ENCODE peak calls at places on chromosomes 16 and 17, in eight cellular contexts. J, W, F, O, C, P, H and Y are unnamed samples.

GRCh38 chr16:81807767-81808166 is 28.7 kb downstream of the PLCG2 start:
- DNase-seq in H (no peak), W (no peak), O (no peak), J (no peak), F (no peak), P (no peak), C (no peak), Y (no peak)

GRCh38 chr17:15490634-15491261 is 23.3 kb upstream of the CDRT4 start:
- DNase-seq in P (peak), W (no peak), O (no peak), J (no peak), F (peak), H (peak), C (no peak), Y (no peak)

GRCh38 chr17:44014133-44014436 is 678 bp downstream of the TMEM101 start:
- DNase-seq in H (no peak), F (no peak), O (no peak), J (no peak), W (no peak), P (no peak), C (no peak), Y (no peak)

GRCh38 chr16:1003551-1004347 is 22.2 kb downstream of the SOX8 start:
- DNase-seq in P (no peak), H (peak), W (no peak), C (no peak), J (no peak), O (no peak), F (no peak), Y (no peak)

GRCh38 chr17:34307110-34307509 is 12.1 kb upstream of the CCL8 start:
- DNase-seq in H (no peak), F (no peak), O (no peak), W (no peak), C (no peak), J (no peak), P (peak), Y (no peak)

GRCh38 chr16:17529982-17530760 is 59.4 kb upstream of the XYLT1 start:
- DNase-seq in W (no peak), C (no peak), P (no peak), J (no peak), F (no peak), O (peak), H (no peak), Y (no peak)

GRCh38 chr17:51487947-51488346 is 227.6 kb downstream of the UTP18 start:
- DNase-seq in P (no peak), J (no peak), W (no peak), F (peak), C (no peak), H (no peak), O (no peak), Y (no peak)

GRCh38 chr17:75753514-75754377 is 11.2 kb downstream of the GALK1 start:
- DNase-seq in W (peak), J (no peak), H (peak), P (peak), F (no peak), O (no peak), C (no peak), Y (no peak)

GRCh38 chr17:65987988-65988387 is 203.9 kb downstream of the CEP112 start:
- DNase-seq in P (peak), H (peak), O (peak), J (no peak), W (no peak), C (no peak), F (peak), Y (peak)

GRCh38 chr17:49069585-49070273 is 62.8 kb upstream of the B4GALNT2 start:
- DNase-seq in C (no peak), O (no peak), P (no peak), F (peak), H (peak), J (no peak), W (no peak), Y (no peak)

GRCh38 chr16:65728172-65728571 is 606.3 kb upstream of the CDH11 start:
- DNase-seq in F (no peak), O (no peak), P (no peak), H (no peak), W (no peak), C (no peak), J (peak), Y (no peak)

GRCh38 chr17:79618383-79619067 is 7.7 kb upstream of the RBFOX3 start:
- DNase-seq in O (no peak), P (no peak), J (no peak), F (no peak), H (no peak), W (peak), C (no peak), Y (no peak)

GRCh38 chr16:46714797-46715591 is 25.5 kb downstream of the ORC6 start:
- DNase-seq in H (no peak), W (no peak), O (no peak), C (no peak), F (no peak), P (no peak), J (no peak), Y (no peak)

GRCh38 chr17:40179923-40180659 is 2.8 kb downstream of the RAPGEFL1 start:
- DNase-seq in C (no peak), H (peak), W (no peak), F (peak), P (peak), J (no peak), O (no peak), Y (no peak)

GRCh38 chr17:35510031-35510430 is 27.4 kb downstream of the SLFN12L start:
- DNase-seq in F (no peak), J (no peak), O (no peak), W (no peak), P (no peak), C (no peak), H (no peak), Y (no peak)

GRCh38 chr17:9268546-9268945 is 247.2 kb downstream of the NTN1 start:
- DNase-seq in P (no peak), F (no peak), C (no peak), J (no peak), O (no peak), H (no peak), W (no peak), Y (no peak)

GRCh38 chr17:4301066-4301465 is 37.3 kb upstream of the ANKFY1 start:
- DNase-seq in C (no peak), F (no peak), P (no peak), H (no peak), J (no peak), W (no peak), O (no peak), Y (no peak)

GRCh38 chr16:85842435-85842834 is 42.9 kb downstream of the COX4I1 start:
- DNase-seq in J (no peak), F (no peak), W (no peak), O (no peak), H (no peak), C (no peak), P (no peak), Y (no peak)

GRCh38 chr17:14336418-14336817 is 35.5 kb downstream of the HS3ST3B1 start:
- DNase-seq in F (no peak), H (no peak), C (no peak), J (no peak), W (no peak), O (no peak), P (no peak), Y (no peak)

GRCh38 chr17:14333506-14333905 is 32.6 kb downstream of the HS3ST3B1 start:
- DNase-seq in F (no peak), W (no peak), O (no peak), J (no peak), C (no peak), P (no peak), H (no peak), Y (no peak)

GRCh38 chr17:14334261-14334860 is 33.5 kb downstream of the HS3ST3B1 start:
- DNase-seq in J (no peak), F (no peak), C (no peak), H (no peak), W (no peak), O (no peak), P (no peak), Y (no peak)

GRCh38 chr17:14332331-14332730 is 31.4 kb downstream of the HS3ST3B1 start:
- DNase-seq in F (no peak), C (no peak), J (no peak), P (no peak), H (no peak), O (no peak), W (no peak), Y (no peak)

GRCh38 chr17:14334919-14335318 is 34.0 kb downstream of the HS3ST3B1 start:
- DNase-seq in P (no peak), F (no peak), H (no peak), C (no peak), W (no peak), O (no peak), J (no peak), Y (no peak)
- H3K4me3 ChIP-seq in P (no peak), F (no peak), H (no peak), C (no peak), W (no peak), O (no peak), J (no peak), Y (no peak)

GRCh38 chr16:11348737-11349598 is 3.7 kb downstream of the RMI2 start:
- DNase-seq in O (no peak), H (no peak), W (no peak), P (no peak), F (no peak), C (no peak), J (no peak), Y (no peak)

GRCh38 chr16:11350531-11351335 is 5.5 kb downstream of the RMI2 start:
- DNase-seq in P (peak), H (peak), J (no peak), W (no peak), F (no peak), O (no peak), C (no peak), Y (no peak)

GRCh38 chr16:11346700-11347319 is 1.6 kb downstream of the RMI2 start:
- DNase-seq in J (no peak), F (no peak), W (no peak), P (no peak), C (no peak), O (no peak), H (no peak), Y (no peak)

GRCh38 chr16:11347831-11348230 is 2.6 kb downstream of the RMI2 start:
- DNase-seq in J (no peak), P (no peak), H (no peak), W (no peak), C (no peak), F (no peak), O (no peak), Y (no peak)

DNA sequence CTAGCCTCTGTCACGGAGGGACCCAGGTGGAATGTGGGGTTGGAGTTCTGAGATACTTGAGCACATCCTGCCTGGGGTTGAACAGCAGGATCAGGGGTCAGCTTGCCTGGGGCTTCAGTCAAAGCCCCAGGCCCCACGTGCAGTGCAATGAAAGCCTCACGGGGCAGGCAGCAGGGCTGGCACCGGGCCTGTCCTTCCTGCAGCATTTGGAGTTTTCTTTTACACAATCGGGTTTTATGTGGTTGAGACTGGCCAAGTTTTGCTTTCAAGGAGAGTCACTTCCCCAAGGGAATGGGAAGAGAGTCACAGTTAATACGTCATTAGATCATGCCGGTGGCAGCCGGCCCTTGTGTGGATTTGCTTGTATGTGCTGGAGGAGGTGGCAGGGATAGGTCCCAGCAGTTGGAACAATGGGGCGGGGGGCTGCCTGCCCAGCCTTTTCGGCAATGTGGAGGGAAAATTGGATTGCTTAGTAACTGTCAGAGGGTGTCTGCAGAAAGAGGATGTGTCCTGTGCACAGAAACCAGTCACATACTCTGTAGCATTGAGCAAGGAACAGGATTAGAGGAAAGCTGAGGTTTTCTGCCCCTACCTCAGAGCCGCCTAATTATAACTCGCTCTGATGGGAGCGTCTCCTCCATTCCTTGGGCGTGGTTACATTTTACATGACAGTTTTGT is 4.5 kb downstream of the RMI2 start:
- DNase-seq in J (peak), H (peak), C (no peak), P (peak), O (no peak), W (peak), F (peak), Y (peak)
- TF ChIP-seq CTCF in J (no peak), H (no peak), C (no peak), P (no peak), O (no peak), W (no peak), F (no peak), Y (no peak)

GRCh38 chr17:21463204-21463661 is 87.1 kb downstream of the KCNJ12 start:
- DNase-seq in O (no peak), F (no peak), P (no peak), H (no peak), J (no peak), C (no peak), W (no peak), Y (no peak)

GRCh38 chr17:21466550-21466949 is 90.4 kb downstream of the KCNJ12 start:
- DNase-seq in W (no peak), J (no peak), H (no peak), P (no peak), O (no peak), F (no peak), C (no peak), Y (no peak)

GRCh38 chr17:21463779-21464407 is 87.7 kb downstream of the KCNJ12 start:
- DNase-seq in J (no peak), P (no peak), F (no peak), C (no peak), O (no peak), H (no peak), W (no peak), Y (no peak)

GRCh38 chr17:21462259-21462658 is 86.1 kb downstream of the KCNJ12 start:
- DNase-seq in J (no peak), H (no peak), C (no peak), W (no peak), O (no peak), P (no peak), F (no peak), Y (no peak)

GRCh38 chr17:21464611-21465021 is 88.5 kb downstream of the KCNJ12 start:
- DNase-seq in C (no peak), O (no peak), J (no peak), W (no peak), H (no peak), F (no peak), P (no peak), Y (no peak)
- H3K4me3 ChIP-seq in C (no peak), O (no peak), J (no peak), W (no peak), H (no peak), F (no peak), P (no peak), Y (no peak)

GRCh38 chr16:27828671-27829070 is 234.8 kb downstream of the GSG1L start:
- DNase-seq in P (no peak), O (no peak), H (no peak), C (no peak), W (no peak), J (no peak), F (no peak), Y (no peak)
- TF ChIP-seq CTCF in P (no peak), O (no peak), H (no peak), C (no peak), W (no peak), J (no peak), F (no peak), Y (no peak)

DNA sequence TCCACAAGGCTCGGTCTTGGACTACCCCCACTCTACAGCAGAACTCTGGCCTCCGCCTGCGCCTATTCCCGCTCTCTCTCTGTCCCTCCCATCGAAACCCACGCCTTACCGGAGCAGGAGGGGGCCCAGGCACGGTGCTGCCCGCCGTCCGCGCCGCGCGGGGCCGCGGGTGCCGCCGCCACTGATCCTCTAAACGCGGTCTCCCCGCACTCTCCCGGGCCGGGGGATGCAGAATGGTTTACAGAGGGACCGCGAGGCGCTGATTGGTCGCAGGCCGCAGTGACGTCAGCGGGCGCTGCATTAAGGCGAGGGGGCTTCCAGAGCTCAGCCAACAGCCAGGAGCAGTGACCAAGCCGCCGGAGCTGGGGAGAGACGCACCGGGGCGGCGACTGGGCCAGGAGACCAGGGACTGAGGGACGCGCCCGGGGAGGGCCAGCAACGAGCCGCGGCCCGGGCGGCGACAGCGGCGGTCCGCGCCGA is 780 bp upstream of the LHX1 start:
- DNase-seq in P (no peak), H (no peak), O (no peak), W (no peak), F (no peak), J (no peak), C (no peak), Y (no peak)
- H3K4me3 ChIP-seq in P (no peak), H (no peak), O (no peak), W (peak), F (no peak), J (peak), C (peak), Y (peak)

DNA sequence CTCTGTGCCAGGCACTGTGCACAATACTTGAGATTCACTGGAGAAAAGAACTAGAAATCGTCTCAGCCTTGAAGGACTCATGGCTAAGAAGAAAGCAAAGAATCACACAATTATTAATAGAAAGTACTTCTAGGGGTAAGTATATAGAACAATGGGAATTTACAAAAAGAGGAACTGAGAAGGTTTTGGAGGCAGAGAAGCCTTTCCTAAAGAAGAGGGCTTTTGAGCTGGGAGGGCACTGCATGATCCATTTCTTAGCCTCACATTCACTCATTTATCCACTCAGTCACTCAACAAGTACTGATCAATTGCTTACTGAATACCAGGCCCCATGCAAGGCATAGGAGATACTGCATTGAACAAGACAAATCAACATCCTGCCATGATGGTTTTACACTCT is 113.5 kb downstream of the TMEM114 start:
- DNase-seq in C (no peak), W (no peak), H (no peak), J (no peak), O (no peak), P (no peak), F (no peak), Y (no peak)
- TF ChIP-seq CTCF in C (no peak), W (no peak), H (no peak), J (no peak), O (no peak), P (no peak), F (no peak), Y (no peak)

DNA sequence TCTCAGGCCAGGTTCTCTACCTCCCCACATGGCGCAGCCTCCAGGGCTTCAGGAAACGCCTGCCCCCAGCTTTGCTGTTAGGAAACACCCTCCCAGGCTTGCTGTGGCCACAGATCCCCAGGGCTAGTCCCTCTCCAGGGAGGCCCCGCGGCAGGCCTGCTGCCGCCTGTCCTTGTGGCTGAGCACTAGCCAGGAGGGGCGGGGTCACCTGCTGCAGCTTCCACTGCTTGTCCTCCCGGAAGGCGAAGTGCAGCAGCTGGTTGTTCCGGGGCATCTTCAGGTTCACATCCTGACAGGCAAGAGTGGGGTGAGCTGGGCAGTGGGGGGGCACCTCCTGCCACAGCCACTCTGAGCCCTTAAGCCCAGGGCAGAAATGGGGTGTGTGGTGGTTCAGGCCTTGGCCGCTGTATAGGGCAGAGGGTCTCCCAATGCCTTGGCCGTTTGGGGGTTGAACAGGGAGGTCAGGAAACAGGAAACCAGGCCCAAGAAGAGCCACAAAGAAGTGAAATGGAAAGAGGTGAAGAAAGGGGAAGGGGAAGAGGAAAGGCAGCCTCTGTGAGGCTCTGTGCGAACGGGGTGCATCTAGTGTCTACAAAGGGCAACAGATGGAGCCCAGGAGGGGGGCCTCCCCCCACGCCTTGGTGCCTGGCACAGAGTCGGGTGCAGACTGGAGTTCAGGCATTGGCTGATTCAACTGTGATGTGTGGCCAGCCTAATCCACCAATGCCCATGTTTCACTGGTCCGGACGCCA is 2.0 kb downstream of the ROGDI start:
- DNase-seq in J (peak), W (peak), C (no peak), P (no peak), H (no peak), O (peak), F (peak), Y (peak)
- H3K4me3 ChIP-seq in J (peak), W (peak), C (peak), P (no peak), H (no peak), O (peak), F (no peak), Y (peak)

GRCh38 chr16:53105565-53105964 is 50.8 kb downstream of the CHD9 start:
- DNase-seq in J (no peak), P (no peak), C (no peak), F (no peak), O (no peak), H (no peak), W (no peak), Y (no peak)
- TF ChIP-seq CTCF in J (no peak), P (no peak), C (no peak), F (no peak), O (no peak), H (no peak), W (no peak), Y (no peak)

DNA sequence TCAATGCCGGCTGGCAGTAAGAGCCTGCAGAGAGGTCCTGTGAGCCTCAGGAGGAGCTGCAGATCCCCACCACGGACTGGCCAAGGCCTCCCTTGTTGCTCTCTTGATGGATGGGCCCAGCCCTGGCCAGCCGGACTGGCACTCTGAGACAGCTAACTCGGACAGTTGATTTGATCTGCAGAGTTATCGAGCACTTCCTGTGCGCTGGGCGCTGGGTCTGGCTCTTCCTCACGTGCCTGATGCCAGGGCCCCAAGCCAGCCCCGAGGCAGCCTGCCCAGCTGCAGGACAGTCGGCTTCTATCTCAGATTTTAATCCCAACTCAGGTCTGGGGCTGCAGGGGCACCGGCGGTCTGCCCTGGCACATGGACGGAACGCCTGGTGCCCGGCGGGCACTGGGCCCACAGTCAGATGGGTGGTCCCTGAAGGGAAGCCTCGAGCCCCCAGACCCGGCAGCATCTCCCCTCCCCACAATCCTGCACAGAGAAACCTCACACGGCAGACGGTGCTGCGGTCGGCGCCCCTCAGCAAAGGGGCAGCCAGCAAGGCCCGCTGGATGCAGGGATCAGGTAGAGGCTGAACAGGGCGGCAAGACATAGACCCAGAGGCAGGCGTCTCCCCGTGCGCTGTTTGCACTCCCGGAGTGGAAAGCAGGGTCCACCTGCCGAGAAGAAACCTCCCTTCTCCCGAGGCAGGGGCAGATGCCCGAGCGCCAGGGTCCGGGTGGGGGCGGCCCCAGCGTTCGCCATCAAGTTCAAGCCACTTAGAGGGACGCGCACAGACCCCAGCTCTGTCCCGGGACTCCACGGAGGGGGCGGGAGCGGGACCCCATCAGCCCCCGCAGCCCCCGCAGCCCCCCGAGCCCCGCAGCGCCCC is 34.0 kb downstream of the TIMM22 start:
- DNase-seq in P (peak), H (no peak), J (no peak), O (no peak), C (no peak), W (no peak), F (no peak), Y (peak)
- H3K4me3 ChIP-seq in P (no peak), H (no peak), J (peak), O (no peak), C (peak), W (peak), F (no peak), Y (peak)